ENCODE peak calls at places on chromosome X, in four cellular contexts. W is activated naive CD8-positive, alpha-beta T cell treated with anti-CD3 and anti-CD28 coated beads, Interleukin-2, amount 50 U/mL, for 24 hours; N is foreskin fibroblast; A is H9. B is an unnamed sample.

GRCh38 chrX:53279296-53280237 is 1.8 kb downstream of the IQSEC2 start:
- DNase-seq in N (no peak), W (peak), A (no peak), B (no peak)

GRCh38 chrX:13110427-13111324 is 66.3 kb upstream of the FAM9C start:
- DNase-seq in W (no peak), N (peak), A (no peak), B (no peak)

GRCh38 chrX:119942831-119943184 is 743 bp downstream of the NKAP start:
- DNase-seq in N (no peak), A (no peak), W (no peak), B (no peak)

GRCh38 chrX:53186363-53186762 is 38.6 kb downstream of the KDM5C start:
- DNase-seq in N (peak), W (no peak), A (no peak), B (no peak)

GRCh38 chrX:45083314-45083713 is 117.4 kb downstream of the DIPK2B start:
- DNase-seq in W (no peak), N (no peak), A (no peak), B (no peak)

GRCh38 chrX:18887821-18888205 is 96.1 kb downstream of the PHKA2 start:
- DNase-seq in A (no peak), W (no peak), N (peak), B (no peak)

GRCh38 chrX:356385-357034 is 30.2 kb downstream of the PPP2R3B start:
- DNase-seq in N (peak), A (no peak), W (no peak), B (no peak)

GRCh38 chrX:115268421-115268820 is 21.1 kb upstream of the LUZP4 start:
- DNase-seq in N (no peak), W (no peak), A (no peak), B (no peak)

GRCh38 chrX:96435636-96436035 is 249.0 kb upstream of the DIAPH2 start:
- DNase-seq in W (no peak), A (no peak), N (no peak), B (no peak)

GRCh38 chrX:139720136-139720535 is 12.2 kb upstream of the MCF2 start:
- DNase-seq in N (peak), A (peak), W (no peak), B (no peak)

GRCh38 chrX:124736553-124737240 is 390.3 kb downstream of the SH2D1A start:
- DNase-seq in N (no peak), W (peak), A (peak), B (no peak)

GRCh38 chrX:24396930-24397277 is 36.5 kb downstream of the SUPT20HL1 start:
- DNase-seq in W (no peak), A (no peak), N (peak), B (no peak)

GRCh38 chrX:111353810-111354209 is 58.2 kb downstream of the DCX start:
- DNase-seq in N (no peak), A (no peak), W (no peak), B (no peak)

GRCh38 chrX:19659929-19660328 is 144.6 kb upstream of the MAP3K15 start:
- DNase-seq in W (no peak), N (no peak), A (no peak), B (no peak)

GRCh38 chrX:105567046-105567445 is 255.3 kb upstream of the NRK start:
- DNase-seq in W (no peak), A (no peak), N (peak), B (no peak)

GRCh38 chrX:115892787-115893671 is 277.5 kb upstream of the AGTR2 start:
- DNase-seq in W (no peak), A (peak), N (peak), B (peak)

GRCh38 chrX:110037181-110037580 is 34.3 kb downstream of the TMEM164 start:
- DNase-seq in N (no peak), A (no peak), W (no peak), B (no peak)

GRCh38 chrX:19964017-19964710 is 26.7 kb downstream of the BCLAF3 start:
- DNase-seq in W (peak), A (no peak), N (no peak), B (no peak)

GRCh38 chrX:134528936-134529335 is 69.0 kb downstream of the HPRT1 start:
- DNase-seq in N (no peak), W (no peak), A (no peak), B (no peak)

GRCh38 chrX:155188786-155189185 is 27.5 kb upstream of the VBP1 start:
- DNase-seq in A (no peak), N (no peak), W (no peak), B (no peak)

GRCh38 chrX:74537011-74537390 is 77.4 kb downstream of the RLIM start:
- DNase-seq in W (no peak), A (peak), N (peak), B (no peak)

GRCh38 chrX:53356186-53356585 is 66.3 kb downstream of the SMC1A start:
- DNase-seq in W (no peak), N (peak), A (peak), B (no peak)

GRCh38 chrX:153645151-153645550 is 1.9 kb upstream of the DUSP9 start:
- DNase-seq in W (no peak), A (no peak), N (no peak), B (no peak)

GRCh38 chrX:41616935-41617334 is 71.8 kb upstream of the GPR34 start:
- DNase-seq in W (no peak), A (no peak), N (no peak), B (no peak)

B was measured in naive B cell.